ENCODE peak calls at places on chromosomes 12 and 14, in nine cellular contexts. H, E, V, X, B, P, U, J and I are unnamed samples.

GRCh38 chr14:76257842-76258397 is 106.2 kb downstream of the GPATCH2L start:
- DNase-seq in H (no peak), E (no peak), V (no peak), X (no peak), B (no peak), P (no peak), U (no peak), J (no peak), I (no peak)

GRCh38 chr14:68549057-68549421 is 243.8 kb downstream of the ZFP36L1 start:
- DNase-seq in H (no peak), E (no peak), V (no peak), X (no peak), B (peak), P (no peak), U (no peak), J (no peak), I (peak)

GRCh38 chr12:123031171-123031845 is 50.8 kb downstream of the ARL6IP4 start:
- DNase-seq in H (no peak), E (no peak), V (no peak), X (no peak), B (no peak), P (no peak), U (no peak), J (no peak), I (peak)

GRCh38 chr14:50542941-50543418 is 10.6 kb upstream of the MAP4K5 start:
- DNase-seq in H (peak), E (peak), V (peak), X (peak), B (peak), P (no peak), U (no peak), J (no peak), I (peak)

GRCh38 chr14:73014105-73014504 is 12.8 kb downstream of the ZFYVE1 start:
- DNase-seq in H (no peak), E (no peak), V (no peak), X (no peak), B (no peak), P (no peak), U (no peak), J (peak), I (no peak)

GRCh38 chr14:80491562-80492139 is 280.3 kb upstream of the DIO2 start:
- DNase-seq in H (no peak), E (no peak), V (no peak), X (no peak), B (no peak), P (no peak), U (no peak), J (no peak), I (no peak)

GRCh38 chr14:98137626-98138025 is 1134.4 kb downstream of the BCL11B start:
- DNase-seq in H (no peak), E (peak), V (no peak), X (no peak), B (no peak), P (no peak), U (no peak), J (no peak), I (peak)

GRCh38 chr12:98503343-98503592 is 12.1 kb upstream of the TMPO start:
- DNase-seq in H (peak), E (peak), V (peak), X (peak), B (no peak), P (peak), U (peak), J (peak), I (peak)

GRCh38 chr14:92751819-92752218 is 3.4 kb upstream of the LGMN start:
- DNase-seq in H (no peak), E (no peak), V (no peak), X (no peak), B (no peak), P (no peak), U (no peak), J (no peak), I (no peak)

GRCh38 chr12:118060301-118061010 is 523 bp downstream of the WSB2 start:
- DNase-seq in H (peak), E (peak), V (peak), X (peak), B (no peak), P (peak), U (peak), J (no peak), I (no peak)

GRCh38 chr12:57476162-57476992 is 3.3 kb downstream of the ARHGAP9 start:
- DNase-seq in H (no peak), E (no peak), V (no peak), X (peak), B (no peak), P (no peak), U (peak), J (peak), I (no peak)

GRCh38 chr12:22121224-22121623 is 75.2 kb downstream of the CMAS start:
- DNase-seq in H (no peak), E (no peak), V (no peak), X (peak), B (no peak), P (no peak), U (no peak), J (no peak), I (no peak)

GRCh38 chr14:69038449-69039286 is 59.6 kb upstream of the ACTN1 start:
- DNase-seq in H (no peak), E (no peak), V (no peak), X (no peak), B (peak), P (no peak), U (peak), J (no peak), I (no peak)